ENCODE peak calls at places on chromosome 11, in four cellular contexts. C, Y, Z and S are unnamed samples.

GRCh38 chr11:12165237-12165875 is 55.0 kb downstream of the MICAL2 start:
- DNase-seq in Z (no peak), C (no peak), Y (no peak), S (no peak)

GRCh38 chr11:77471520-77472234 is 2.2 kb downstream of the PAK1 start:
- DNase-seq in Z (no peak), C (peak), Y (peak), S (peak)

GRCh38 chr11:101866619-101867491 is 48.0 kb upstream of the CEP126 start:
- DNase-seq in Y (no peak), C (no peak), Z (no peak), S (peak)

GRCh38 chr11:8062781-8063257 is 18.2 kb upstream of the TUB start:
- DNase-seq in Y (no peak), Z (no peak), C (no peak), S (no peak)

GRCh38 chr11:72721276-72721675 is 30.9 kb downstream of the ARAP1 start:
- DNase-seq in Y (no peak), Z (no peak), C (no peak), S (no peak)

GRCh38 chr11:78417175-78417887 is at the start of gene GAB2:
- DNase-seq in Z (no peak), C (no peak), Y (no peak), S (no peak)

GRCh38 chr11:15629690-15630321 is 515.1 kb downstream of the INSC start:
- DNase-seq in C (no peak), Z (no peak), Y (no peak), S (peak)

GRCh38 chr11:127994736-127995135 is 592.6 kb downstream of the ETS1 start:
- DNase-seq in Y (no peak), C (no peak), Z (no peak), S (no peak)

GRCh38 chr11:100890779-100891178 is 203.7 kb downstream of the ARHGAP42 start:
- DNase-seq in C (no peak), Z (no peak), Y (no peak), S (no peak)

GRCh38 chr11:35071722-35072121 is 67.2 kb upstream of the CD44 start:
- DNase-seq in Y (no peak), C (no peak), Z (no peak), S (no peak)

GRCh38 chr11:2791521-2792375 is 92.0 kb upstream of the KCNQ1OT1 start:
- DNase-seq in Z (no peak), Y (no peak), C (no peak), S (no peak)

GRCh38 chr11:19428206-19429001 is 187.7 kb upstream of the E2F8 start:
- DNase-seq in C (no peak), Y (no peak), Z (no peak), S (no peak)

GRCh38 chr11:70073188-70073817 is 4.8 kb upstream of the ANO1 start:
- DNase-seq in Z (no peak), Y (no peak), C (no peak), S (no peak)

GRCh38 chr11:92550411-92550810 is 325.8 kb downstream of the FAT3 start:
- DNase-seq in Y (no peak), C (no peak), Z (no peak), S (no peak)

GRCh38 chr11:23320131-23320530 is 459.9 kb upstream of the CCDC179 start:
- DNase-seq in Z (no peak), Y (no peak), C (no peak), S (no peak)

GRCh38 chr11:76688146-76688545 is 17.6 kb upstream of the LRRC32 start:
- DNase-seq in C (no peak), Y (no peak), Z (no peak), S (no peak)

GRCh38 chr11:6523253-6523652 is 26.2 kb downstream of the DNHD1 start:
- DNase-seq in Z (no peak), C (no peak), Y (no peak), S (no peak)

GRCh38 chr11:65043881-65044501 is 3.0 kb downstream of the SAC3D1 start:
- DNase-seq in Y (no peak), Z (no peak), C (peak), S (no peak)

GRCh38 chr11:106022795-106023275 is 795 bp upstream of the MSANTD4 start:
- DNase-seq in C (no peak), Z (no peak), Y (no peak), S (no peak)

GRCh38 chr11:112509300-112509699 is 248.6 kb upstream of the PLET1 start:
- DNase-seq in Y (no peak), C (no peak), Z (no peak), S (no peak)

GRCh38 chr11:29282088-29282487 is 734.7 kb downstream of the KCNA4 start:
- DNase-seq in C (no peak), Z (no peak), Y (no peak), S (peak)

GRCh38 chr11:74232316-74232950 is 61.3 kb downstream of the PPME1 start:
- DNase-seq in Z (no peak), Y (no peak), C (no peak), S (no peak)

DNA sequence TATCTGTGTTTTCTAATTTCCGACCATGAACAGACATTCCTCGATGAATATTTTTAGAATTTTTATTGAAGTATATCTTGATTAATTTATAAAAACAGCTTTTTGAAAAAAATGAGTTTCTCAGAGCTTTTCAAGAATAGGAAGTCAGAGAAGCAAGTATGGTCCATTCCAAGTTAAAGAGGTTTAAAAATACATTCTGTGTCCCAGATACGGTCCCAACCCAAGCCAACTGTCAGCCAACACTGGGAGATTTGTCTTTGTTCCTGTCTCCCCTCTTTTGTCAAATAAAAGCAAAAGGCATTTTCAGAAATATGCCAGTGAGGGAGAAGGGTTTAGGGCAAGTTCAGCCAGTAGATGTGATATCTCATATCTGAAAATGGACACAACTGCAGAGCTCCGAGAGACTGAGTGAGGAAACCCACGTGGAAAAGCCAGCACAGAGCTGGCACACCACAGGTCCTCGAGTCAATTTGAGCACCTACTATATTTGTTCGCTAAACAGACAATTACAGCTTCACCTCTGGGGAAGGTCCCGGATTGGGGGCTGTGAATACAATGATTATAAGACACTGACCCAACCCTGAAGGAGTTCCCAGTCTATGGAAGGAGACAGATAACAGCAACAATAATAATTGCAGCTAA is 59.8 kb downstream of the C11orf91 start:
- DNase-seq in Y (no peak), C (no peak), Z (no peak), S (no peak)
- TF ChIP-seq NFIC in Y (no peak), C (no peak), Z (no peak), S (no peak)

GRCh38 chr11:26551186-26551801 is 20.8 kb downstream of the MUC15 start:
- DNase-seq in Y (no peak), C (no peak), Z (no peak), S (no peak)
- H2AFZ ChIP-seq in Y (no peak), C (no peak), Z (no peak), S (no peak)

GRCh38 chr11:130467116-130467990 is 18.9 kb downstream of the ADAMTS15 start:
- DNase-seq in C (no peak), Z (no peak), Y (no peak), S (no peak)

GRCh38 chr11:130464289-130464812 is 15.9 kb downstream of the ADAMTS15 start:
- DNase-seq in C (no peak), Z (no peak), Y (no peak), S (no peak)

GRCh38 chr11:130462931-130463330 is 14.5 kb downstream of the ADAMTS15 start:
- DNase-seq in Y (no peak), Z (no peak), C (no peak), S (no peak)

GRCh38 chr11:130462101-130462885 is 13.8 kb downstream of the ADAMTS15 start:
- DNase-seq in Z (no peak), Y (no peak), C (no peak), S (no peak)

GRCh38 chr11:130465259-130465658 is 16.8 kb downstream of the ADAMTS15 start:
- DNase-seq in C (no peak), Z (no peak), Y (no peak), S (no peak)
- TF ChIP-seq NFIC in C (no peak), Z (no peak), Y (no peak), S (no peak)

GRCh38 chr11:126281666-126282175 is 1.2 kb upstream of the TIRAP start:
- DNase-seq in C (no peak), Y (no peak), Z (no peak), S (no peak)

GRCh38 chr11:126282361-126282741 is 542 bp upstream of the TIRAP start:
- DNase-seq in C (peak), Z (no peak), Y (peak), S (peak)

GRCh38 chr11:126284829-126285228 is 1.9 kb downstream of the TIRAP start:
- DNase-seq in Y (no peak), Z (peak), C (no peak), S (peak)

GRCh38 chr11:126281245-126281644 is 1.6 kb upstream of the TIRAP start:
- DNase-seq in C (no peak), Y (no peak), Z (no peak), S (no peak)

DNA sequence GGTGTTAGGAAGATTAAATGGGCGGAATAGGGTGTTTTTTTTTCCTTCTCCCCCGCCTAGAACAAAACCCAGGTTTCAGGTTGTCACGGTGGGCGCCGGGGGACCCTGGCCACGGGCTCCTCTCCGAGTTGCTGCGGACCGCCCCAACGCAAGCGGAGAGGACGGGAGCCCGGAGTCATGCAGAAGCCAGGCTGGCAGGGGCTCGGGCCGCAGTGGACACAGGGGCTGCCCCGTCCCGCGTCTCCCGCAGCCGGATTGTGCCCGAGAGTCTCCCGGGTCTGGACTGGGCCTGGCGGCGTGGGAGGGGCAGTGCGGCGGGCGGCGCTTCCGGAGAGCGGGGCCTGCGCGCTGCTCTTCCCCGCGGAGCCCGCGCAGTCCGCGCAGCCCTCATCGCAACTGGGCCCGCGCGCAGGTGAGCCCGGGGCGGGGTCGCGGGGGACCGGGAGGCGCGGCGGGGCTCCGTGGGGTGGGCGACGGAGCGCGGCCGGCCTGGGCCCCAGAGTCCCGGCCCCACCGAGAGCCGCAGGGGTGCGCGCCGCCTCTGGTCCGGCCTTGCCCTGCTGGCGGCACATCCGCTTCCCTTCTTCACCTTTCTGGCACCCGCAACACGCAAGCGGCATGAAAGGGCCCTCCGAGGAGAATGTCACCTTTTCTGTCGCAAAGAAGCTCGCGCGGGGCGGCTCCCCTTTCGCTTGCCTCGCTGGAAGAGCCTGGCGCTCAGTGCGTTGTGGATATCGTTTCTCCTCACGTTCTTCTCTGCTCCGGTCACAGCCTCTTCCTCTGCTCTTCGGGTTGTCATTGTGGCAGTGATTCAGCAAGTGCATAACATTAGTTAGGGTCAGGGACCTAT is at the start of gene TIRAP:
- DNase-seq in Z (no peak), C (peak), Y (peak), S (peak)
- H2AFZ ChIP-seq in Z (peak), C (peak), Y (peak), S (peak)

GRCh38 chr11:75582935-75583709 is 21.1 kb downstream of the SERPINH1 start:
- DNase-seq in C (peak), Y (peak), Z (no peak), S (no peak)
- TF ChIP-seq NFIC in C (peak), Y (no peak), Z (no peak), S (no peak)